ENCODE peak calls at places on chromosomes 12 and 14, in six cellular contexts. One of them, this sample, is unnamed.
A peak's percentile ranks its signal among the peaks of the same experiment; 100 is the strongest.

GRCh38 chr12:66232258-66232657 is 43.2 kb downstream of the IRAK3 start:
- DNase-seq in fibroblast of the aortic adventitia: no peak
- DNase-seq in thyroid gland: no peak
- DNase-seq in hepatocyte: no peak
- DNase-seq in coronary artery: no peak
- DNase-seq in CD8-positive, alpha-beta T cell: no peak
- DNase-seq in this sample: no peak

GRCh38 chr14:66530526-66530925 is 22.6 kb downstream of the GPHN start:
- DNase-seq in fibroblast of the aortic adventitia: no peak
- DNase-seq in thyroid gland: no peak
- DNase-seq in hepatocyte: no peak
- DNase-seq in coronary artery: no peak
- DNase-seq in CD8-positive, alpha-beta T cell: no peak
- DNase-seq in this sample: no peak

GRCh38 chr12:125533434-125534029 is 468.3 kb downstream of the AACS start:
- DNase-seq in fibroblast of the aortic adventitia: peak; percentile 10
- DNase-seq in thyroid gland: peak; percentile 3
- DNase-seq in hepatocyte: peak; percentile 76
- DNase-seq in coronary artery: peak; percentile 8
- DNase-seq in CD8-positive, alpha-beta T cell: no peak
- DNase-seq in this sample: no peak

GRCh38 chr12:122046145-122046544 is 24.5 kb downstream of the BCL7A start:
- DNase-seq in fibroblast of the aortic adventitia: no peak
- DNase-seq in thyroid gland: no peak
- DNase-seq in hepatocyte: no peak
- DNase-seq in coronary artery: no peak
- DNase-seq in CD8-positive, alpha-beta T cell: no peak
- DNase-seq in this sample: no peak

GRCh38 chr14:23828001-23828400 is 125.6 kb upstream of the DHRS4 start:
- DNase-seq in fibroblast of the aortic adventitia: no peak
- DNase-seq in thyroid gland: no peak
- DNase-seq in hepatocyte: no peak
- DNase-seq in coronary artery: no peak
- DNase-seq in CD8-positive, alpha-beta T cell: no peak
- DNase-seq in this sample: no peak

GRCh38 chr12:46160081-46160980 is 108.5 kb downstream of the SLC38A1 start:
- DNase-seq in fibroblast of the aortic adventitia: peak; percentile 90
- DNase-seq in thyroid gland: peak; percentile 86
- DNase-seq in hepatocyte: peak; percentile 47
- DNase-seq in coronary artery: no peak
- DNase-seq in CD8-positive, alpha-beta T cell: no peak
- DNase-seq in this sample: no peak

GRCh38 chr12:29073631-29074239 is 75.3 kb upstream of the FAR2 start:
- DNase-seq in fibroblast of the aortic adventitia: peak; percentile 74
- DNase-seq in thyroid gland: no peak
- DNase-seq in hepatocyte: peak; percentile 75
- DNase-seq in coronary artery: no peak
- DNase-seq in CD8-positive, alpha-beta T cell: no peak
- DNase-seq in this sample: no peak

GRCh38 chr14:74441113-74441512 is 15.1 kb upstream of the SYNDIG1L start:
- DNase-seq in fibroblast of the aortic adventitia: no peak
- DNase-seq in thyroid gland: no peak
- DNase-seq in hepatocyte: no peak
- DNase-seq in coronary artery: peak; percentile 11
- DNase-seq in CD8-positive, alpha-beta T cell: no peak
- DNase-seq in this sample: no peak

GRCh38 chr12:64656429-64656828 is 46.1 kb downstream of the RASSF3 start:
- DNase-seq in fibroblast of the aortic adventitia: no peak
- DNase-seq in thyroid gland: no peak
- DNase-seq in hepatocyte: peak; percentile 32
- DNase-seq in coronary artery: peak; percentile 4
- DNase-seq in CD8-positive, alpha-beta T cell: peak; percentile 34
- DNase-seq in this sample: no peak

GRCh38 chr14:49464885-49465284 is 121.3 kb downstream of the RPS29 start:
- DNase-seq in fibroblast of the aortic adventitia: no peak
- DNase-seq in thyroid gland: no peak
- DNase-seq in hepatocyte: no peak
- DNase-seq in coronary artery: no peak
- DNase-seq in CD8-positive, alpha-beta T cell: no peak
- DNase-seq in this sample: no peak

GRCh38 chr14:32588448-32589320 is 259.6 kb downstream of the AKAP6 start:
- DNase-seq in fibroblast of the aortic adventitia: peak; percentile 73
- DNase-seq in thyroid gland: no peak
- DNase-seq in hepatocyte: peak; percentile 18
- DNase-seq in coronary artery: no peak
- DNase-seq in CD8-positive, alpha-beta T cell: no peak
- DNase-seq in this sample: peak; percentile 42

DNA sequence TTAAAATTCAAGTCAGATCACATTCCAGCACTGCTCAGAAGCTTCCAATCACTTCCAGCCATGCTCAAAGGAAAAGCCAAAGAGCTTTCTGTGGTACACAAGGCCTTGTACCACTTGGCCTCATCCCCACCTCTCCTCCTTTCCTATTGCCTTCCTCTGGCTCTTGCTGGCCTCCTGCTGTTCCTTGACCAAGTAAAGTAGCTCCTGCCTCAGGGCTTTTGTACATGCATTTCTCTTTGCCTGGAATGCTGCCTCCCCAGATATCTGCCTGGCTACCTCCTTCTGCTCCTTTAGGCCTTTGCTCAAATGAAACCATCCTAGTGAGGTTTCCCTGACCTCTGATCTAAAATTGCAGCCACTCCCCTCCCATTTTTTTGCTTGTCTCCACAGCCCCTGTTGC is 51.2 kb upstream of the TCL1B start:
- DNase-seq in fibroblast of the aortic adventitia: no peak
- DNase-seq in thyroid gland: no peak
- DNase-seq in hepatocyte: no peak
- DNase-seq in coronary artery: no peak
- DNase-seq in CD8-positive, alpha-beta T cell: no peak
- DNase-seq in this sample: no peak
- H3K4me3 ChIP-seq in fibroblast of the aortic adventitia: no peak overlapping the region
- H3K4me3 ChIP-seq in thyroid gland: no peak overlapping the region
- H3K4me3 ChIP-seq in hepatocyte: no peak overlapping the region
- H3K4me3 ChIP-seq in coronary artery: no peak overlapping the region
- H3K4me3 ChIP-seq in CD8-positive, alpha-beta T cell: no peak overlapping the region
- H3K4me3 ChIP-seq in this sample: no peak overlapping the region

GRCh38 chr12:94150483-94151225 is 2.3 kb downstream of the PLXNC1 start:
- DNase-seq in fibroblast of the aortic adventitia: no peak
- DNase-seq in thyroid gland: peak; percentile 18
- DNase-seq in hepatocyte: peak; percentile 57
- DNase-seq in coronary artery: no peak
- DNase-seq in CD8-positive, alpha-beta T cell: peak; percentile 65
- DNase-seq in this sample: no peak
- TF ChIP-seq CTCF in fibroblast of the aortic adventitia: no peak
- TF ChIP-seq CTCF in thyroid gland: no peak
- TF ChIP-seq CTCF in hepatocyte: no peak
- TF ChIP-seq CTCF in coronary artery: no peak
- TF ChIP-seq CTCF in CD8-positive, alpha-beta T cell: no peak
- TF ChIP-seq CTCF in this sample: peak; percentile 6

DNA sequence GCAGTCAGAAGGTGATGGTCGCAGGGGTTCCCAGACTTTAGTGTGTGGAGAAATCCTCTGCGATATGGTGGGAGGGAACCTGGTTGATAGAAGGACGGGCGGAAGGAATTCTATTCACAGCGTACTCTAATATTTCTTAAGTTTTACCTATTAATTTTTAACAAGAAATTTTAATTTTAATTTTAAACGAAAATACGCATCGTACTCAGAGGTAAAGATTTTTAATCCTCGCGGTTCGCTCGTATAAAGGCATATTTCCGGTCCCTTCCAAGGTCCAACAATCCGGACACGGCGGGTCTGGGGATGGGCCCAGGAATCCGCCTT is 338 bp upstream of the SLC48A1 start:
- DNase-seq in fibroblast of the aortic adventitia: no peak
- DNase-seq in thyroid gland: no peak
- DNase-seq in hepatocyte: no peak
- DNase-seq in coronary artery: no peak
- DNase-seq in CD8-positive, alpha-beta T cell: no peak
- DNase-seq in this sample: no peak
- H3K4me3 ChIP-seq in fibroblast of the aortic adventitia: peak overlapping the region; percentile 66
- H3K4me3 ChIP-seq in thyroid gland: no peak overlapping the region
- H3K4me3 ChIP-seq in hepatocyte: peak overlapping the region; percentile 26
- H3K4me3 ChIP-seq in coronary artery: peak overlapping the region; percentile 95
- H3K4me3 ChIP-seq in CD8-positive, alpha-beta T cell: peak overlapping the region; percentile 58
- H3K4me3 ChIP-seq in this sample: peak overlapping the region; percentile 60

DNA sequence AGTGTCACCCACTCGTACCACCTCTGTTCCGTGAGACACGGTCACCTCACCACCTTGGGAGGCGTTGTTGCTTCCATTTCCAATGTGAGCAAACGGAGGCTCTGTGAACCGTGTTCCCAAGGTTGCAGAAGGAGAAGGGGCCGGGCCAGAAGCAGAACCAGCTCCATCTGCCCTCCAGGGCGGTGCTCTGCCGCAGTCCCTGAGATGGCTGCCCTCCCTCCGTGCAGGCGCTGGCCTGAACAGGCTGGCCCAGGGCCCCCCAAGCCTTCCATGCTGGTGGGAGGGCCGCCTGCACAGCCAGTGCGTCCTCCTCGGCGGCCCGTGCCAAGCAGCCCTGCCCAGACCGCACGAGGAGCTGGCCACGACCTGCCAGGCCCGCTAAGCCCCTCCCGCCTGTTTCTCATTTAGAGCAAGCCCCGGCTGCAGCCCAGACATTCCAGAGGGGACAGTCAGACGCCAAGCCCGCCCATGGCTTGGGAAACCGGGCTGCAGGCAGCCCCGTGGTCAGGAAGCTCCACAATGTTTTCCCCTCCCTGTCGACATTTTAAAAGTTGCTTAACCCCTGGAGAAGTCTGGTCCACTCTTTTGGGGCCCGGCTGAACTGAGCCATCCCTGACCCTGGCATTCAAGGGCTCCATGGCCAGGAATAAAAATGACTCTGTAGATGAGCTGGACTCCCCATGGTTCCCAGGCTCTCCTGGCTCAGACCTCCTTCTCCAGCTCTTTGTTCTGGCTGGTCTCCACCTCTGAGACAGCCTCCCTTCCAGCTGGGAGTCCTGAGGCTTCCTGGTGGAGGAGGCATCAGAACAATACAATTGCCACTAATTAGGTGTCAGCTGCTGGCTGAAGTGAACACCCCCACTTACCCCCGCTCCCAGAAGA is 236.0 kb downstream of the BCL11B start:
- DNase-seq in fibroblast of the aortic adventitia: peak; percentile 75
- DNase-seq in thyroid gland: peak; percentile 84
- DNase-seq in hepatocyte: peak; percentile 88
- DNase-seq in coronary artery: peak; percentile 97
- DNase-seq in CD8-positive, alpha-beta T cell: no peak
- DNase-seq in this sample: no peak
- TF ChIP-seq CTCF in fibroblast of the aortic adventitia: no peak
- TF ChIP-seq CTCF in thyroid gland: no peak
- TF ChIP-seq CTCF in hepatocyte: peak; percentile 19
- TF ChIP-seq CTCF in coronary artery: no peak
- TF ChIP-seq CTCF in CD8-positive, alpha-beta T cell: no peak
- TF ChIP-seq CTCF in this sample: no peak

GRCh38 chr14:36582874-36583241 is 444 bp upstream of the NKX2-8 start:
- DNase-seq in fibroblast of the aortic adventitia: no peak
- DNase-seq in thyroid gland: no peak
- DNase-seq in hepatocyte: no peak
- DNase-seq in coronary artery: no peak
- DNase-seq in CD8-positive, alpha-beta T cell: no peak
- DNase-seq in this sample: no peak
- H3K4me3 ChIP-seq in fibroblast of the aortic adventitia: no peak overlapping the region
- H3K4me3 ChIP-seq in thyroid gland: no peak overlapping the region
- H3K4me3 ChIP-seq in hepatocyte: no peak overlapping the region
- H3K4me3 ChIP-seq in coronary artery: peak overlapping the region; percentile 71
- H3K4me3 ChIP-seq in CD8-positive, alpha-beta T cell: no peak overlapping the region
- H3K4me3 ChIP-seq in this sample: no peak overlapping the region

DNA sequence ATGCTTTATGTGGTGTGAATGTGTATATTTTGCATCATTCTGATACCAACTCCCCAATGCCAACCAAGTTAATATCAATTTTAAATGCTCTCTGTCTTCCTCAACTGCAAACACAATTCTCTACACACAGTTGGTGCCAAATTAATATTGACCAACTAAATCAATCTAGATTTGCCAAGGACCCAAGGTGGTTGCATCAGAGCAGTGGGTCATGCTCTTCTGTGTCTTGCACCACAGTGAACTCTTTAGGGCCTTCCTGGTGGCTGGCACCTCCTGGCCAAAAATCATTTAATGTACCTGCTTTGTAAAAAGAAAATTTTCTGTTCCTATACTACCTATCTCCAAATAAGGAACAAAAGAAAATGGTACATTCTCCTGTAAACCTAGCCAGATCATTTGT is 14.1 kb downstream of the COQ10A start:
- DNase-seq in fibroblast of the aortic adventitia: no peak
- DNase-seq in thyroid gland: no peak
- DNase-seq in hepatocyte: no peak
- DNase-seq in coronary artery: no peak
- DNase-seq in CD8-positive, alpha-beta T cell: no peak
- DNase-seq in this sample: no peak
- TF ChIP-seq CTCF in fibroblast of the aortic adventitia: no peak
- TF ChIP-seq CTCF in thyroid gland: no peak
- TF ChIP-seq CTCF in hepatocyte: no peak
- TF ChIP-seq CTCF in coronary artery: no peak
- TF ChIP-seq CTCF in CD8-positive, alpha-beta T cell: no peak
- TF ChIP-seq CTCF in this sample: no peak